ENCODE peak calls at places on chromosome 21, in seven cellular contexts. X is mesendoderm, T is neuronal stem cell, D is IMR-90, S is H9, K is H1, O is trophoblast cell. I is an unnamed sample.

GRCh38 chr21:37423103-37423502 is 56.5 kb downstream of the DYRK1A start:
- DNase-seq in O (no peak), T (no peak), X (peak), D (no peak), S (no peak), K (no peak), I (no peak)

GRCh38 chr21:15841856-15842564 is 112.2 kb downstream of the USP25 start:
- DNase-seq in O (no peak), T (no peak), K (no peak), X (no peak), D (peak), S (no peak), I (peak)

GRCh38 chr21:37398697-37399096 is 32.1 kb downstream of the DYRK1A start:
- DNase-seq in D (no peak), X (no peak), O (no peak), K (no peak), T (no peak), S (no peak), I (no peak)

GRCh38 chr21:29265690-29266479 is 32.8 kb upstream of the BACH1 start:
- DNase-seq in K (no peak), X (peak), O (no peak), D (no peak), S (no peak), T (no peak), I (no peak)

GRCh38 chr21:46182548-46183336 is 1.5 kb downstream of the SPATC1L start:
- DNase-seq in X (no peak), D (no peak), K (no peak), S (peak), O (no peak), T (no peak), I (peak)

GRCh38 chr21:15549671-15550070 is 180.1 kb upstream of the USP25 start:
- DNase-seq in S (peak), T (no peak), O (peak), K (no peak), D (peak), X (peak), I (peak)

GRCh38 chr21:35390013-35390776 is 341.1 kb upstream of the RUNX1 start:
- DNase-seq in K (no peak), O (no peak), X (no peak), S (no peak), D (peak), T (no peak), I (peak)

GRCh38 chr21:25313891-25314646 is 293.2 kb downstream of the MRPL39 start:
- DNase-seq in X (no peak), T (no peak), D (peak), O (no peak), K (no peak), S (no peak), I (no peak)

GRCh38 chr21:31294691-31295090 is 49.4 kb downstream of the TIAM1 start:
- DNase-seq in T (no peak), D (no peak), O (no peak), X (no peak), K (no peak), S (no peak), I (no peak)

GRCh38 chr21:25283720-25284119 is 323.6 kb downstream of the MRPL39 start:
- DNase-seq in K (no peak), X (peak), D (peak), S (peak), O (no peak), T (peak), I (no peak)

GRCh38 chr21:31335957-31336738 is 7.9 kb downstream of the TIAM1 start:
- DNase-seq in O (peak), D (peak), T (no peak), S (no peak), X (no peak), K (no peak), I (peak)

GRCh38 chr21:38930838-38931237 is 125.1 kb downstream of the ETS2 start:
- DNase-seq in S (no peak), K (no peak), T (no peak), X (no peak), O (peak), D (peak), I (peak)

GRCh38 chr21:45982758-45983731 is 1.5 kb downstream of the COL6A1 start:
- DNase-seq in S (no peak), T (no peak), X (peak), K (peak), O (no peak), D (no peak), I (no peak)

GRCh38 chr21:35982717-35983116 is 77.6 kb downstream of the SETD4 start:
- DNase-seq in O (no peak), D (no peak), T (no peak), S (no peak), X (no peak), K (no peak), I (no peak)

GRCh38 chr21:26815197-26815596 is 30.0 kb downstream of the ADAMTS1 start:
- DNase-seq in T (no peak), S (no peak), D (no peak), K (no peak), O (no peak), X (no peak), I (no peak)

GRCh38 chr21:35945089-35945671 is 115.1 kb downstream of the SETD4 start:
- DNase-seq in O (no peak), X (no peak), D (no peak), K (no peak), S (no peak), T (no peak), I (no peak)

GRCh38 chr21:43814215-43815106 is 25.1 kb downstream of the RRP1 start:
- DNase-seq in T (no peak), D (no peak), S (peak), O (no peak), K (peak), X (peak), I (no peak)
- H4K8ac ChIP-seq in T (peak), D (no peak), S (no peak), O (no peak), K (no peak), X (no peak), I (no peak)

GRCh38 chr21:42523941-42524340 is 10.3 kb downstream of the SLC37A1 start:
- DNase-seq in K (no peak), O (no peak), T (no peak), S (no peak), D (no peak), X (no peak), I (no peak)
- H4K8ac ChIP-seq in K (no peak), O (no peak), T (no peak), S (no peak), D (no peak), X (no peak), I (no peak)

DNA sequence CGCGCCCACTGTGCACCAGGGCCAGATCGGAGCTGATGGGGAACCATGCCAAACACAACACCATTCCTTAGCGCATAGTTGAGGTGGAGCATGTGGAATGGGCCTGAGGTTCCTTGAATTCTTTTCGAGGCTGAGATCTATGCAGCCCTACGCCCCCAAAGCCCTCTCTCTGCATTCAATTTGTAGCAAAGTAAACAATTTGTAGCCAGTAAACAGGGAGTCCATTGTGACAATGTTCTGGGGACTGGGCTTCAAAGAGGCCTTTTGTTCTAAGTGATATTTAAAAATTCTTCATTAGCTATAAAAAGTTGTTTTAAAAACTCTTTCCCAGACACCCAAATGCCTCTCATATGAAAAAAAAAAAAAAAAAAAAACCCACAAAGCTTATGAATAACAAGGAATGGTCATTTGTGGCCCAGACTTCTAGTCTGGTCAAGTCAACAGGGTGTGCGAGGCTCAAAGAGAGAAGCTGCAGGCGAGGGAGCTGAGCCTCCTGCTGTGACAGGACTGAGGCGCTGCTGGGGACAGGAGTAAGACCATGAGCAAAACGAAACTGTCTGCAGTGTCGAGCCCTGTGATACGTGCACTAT is 30.6 kb upstream of the KCNE2 start:
- DNase-seq in D (peak), X (no peak), O (no peak), K (no peak), S (no peak), T (no peak), I (no peak)
- H4K8ac ChIP-seq in D (no peak), X (no peak), O (no peak), K (no peak), S (no peak), T (no peak), I (no peak)

GRCh38 chr21:33871171-33871570 is 44.4 kb downstream of the ATP5PO start:
- DNase-seq in S (no peak), O (no peak), D (peak), X (no peak), T (no peak), K (no peak), I (peak)

GRCh38 chr21:33875026-33875695 is 40.4 kb downstream of the ATP5PO start:
- DNase-seq in O (no peak), K (no peak), D (no peak), S (no peak), X (no peak), T (no peak), I (no peak)

GRCh38 chr21:33870768-33871167 is 44.8 kb downstream of the ATP5PO start:
- DNase-seq in T (no peak), S (no peak), D (peak), O (no peak), K (no peak), X (no peak), I (peak)

GRCh38 chr21:33874161-33874560 is 41.4 kb downstream of the ATP5PO start:
- DNase-seq in S (no peak), K (no peak), O (no peak), T (no peak), D (no peak), X (no peak), I (no peak)

DNA sequence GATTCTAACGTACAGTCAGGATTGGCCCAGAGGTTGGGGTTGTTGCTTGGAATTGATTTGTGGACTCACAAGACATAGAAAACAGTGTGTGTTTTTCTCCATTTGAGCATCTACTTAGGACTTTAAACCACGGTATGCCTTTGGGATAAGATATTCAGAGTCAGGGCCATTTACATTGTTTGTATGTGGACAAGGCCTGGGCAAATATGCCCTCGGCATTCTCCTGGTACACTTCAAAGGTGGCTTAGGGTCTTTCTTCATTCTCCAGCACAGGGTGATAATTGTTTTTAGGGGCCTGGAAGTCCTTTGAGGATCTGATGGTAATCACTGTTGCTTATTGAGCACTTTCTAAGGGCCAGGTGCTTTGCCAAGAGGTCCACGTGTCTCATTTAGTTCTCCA is 42.5 kb downstream of the ATP5PO start:
- DNase-seq in K (no peak), T (no peak), X (no peak), D (no peak), S (no peak), O (no peak), I (no peak)
- H4K8ac ChIP-seq in K (no peak), T (no peak), X (no peak), D (no peak), S (no peak), O (no peak), I (no peak)